ENCODE peak calls at places on chromosomes 1 and 21, in eight cellular contexts. Z is endothelial cell of umbilical vein, L is body of pancreas, A is HCT116, B is transverse colon, R is esophagus muscularis mucosa, U is right lobe of liver, V is ovary. D is an unnamed sample.
A peak's percentile ranks its signal among the peaks of the same experiment; 100 is the strongest.

GRCh38 chr1:201593200-201593828 is 54.4 kb downstream of the NAV1 start:
- DNase-seq in Z (peak; percentile 85), L (peak; percentile 34), A (no peak), B (peak; percentile 44), R (peak; percentile 94), U (no peak), V (no peak), D (no peak)

GRCh38 chr1:77281491-77282186 is at the start of gene AK5:
- DNase-seq in Z (peak; percentile 59), L (peak; percentile 32), A (no peak), B (no peak), R (no peak), U (peak; percentile 52), V (no peak), D (peak; percentile 7)

GRCh38 chr1:207941664-207942063 is 30.7 kb upstream of the CD34 start:
- DNase-seq in Z (peak; percentile 97), L (peak; percentile 58), A (no peak), B (peak; percentile 46), R (no peak), U (no peak), V (peak; percentile 91), D (no peak)

GRCh38 chr1:27658951-27659496 is 13.0 kb downstream of the IFI6 start:
- DNase-seq in Z (no peak), L (peak; percentile 12), A (no peak), B (peak; percentile 22), R (no peak), U (no peak), V (no peak), D (no peak)

GRCh38 chr1:43443197-43443946 is 10.4 kb downstream of the HYI start:
- DNase-seq in Z (no peak), L (no peak), A (no peak), B (peak; percentile 4), R (no peak), U (peak; percentile 36), V (no peak), D (no peak)

GRCh38 chr21:33206771-33207290 is 22.9 kb upstream of the IFNAR2 start:
- DNase-seq in Z (no peak), L (no peak), A (no peak), B (no peak), R (peak; percentile 68), U (no peak), V (no peak), D (no peak)

GRCh38 chr1:168509875-168510594 is 33.8 kb downstream of the XCL2 start:
- DNase-seq in Z (no peak), L (no peak), A (no peak), B (no peak), R (no peak), U (no peak), V (no peak), D (no peak)

GRCh38 chr1:64686828-64687724 is 57.8 kb upstream of the RAVER2 start:
- DNase-seq in Z (peak; percentile 88), L (peak; percentile 54), A (peak; percentile 43), B (peak; percentile 22), R (no peak), U (no peak), V (no peak), D (peak; percentile 16)

GRCh38 chr1:58941471-58942289 is 157.8 kb upstream of the JUN start:
- DNase-seq in Z (no peak), L (peak; percentile 59), A (no peak), B (no peak), R (no peak), U (no peak), V (no peak), D (no peak)

GRCh38 chr1:27525296-27526271 is 35.6 kb upstream of the WASF2 start:
- DNase-seq in Z (no peak), L (peak; percentile 55), A (no peak), B (peak; percentile 75), R (no peak), U (no peak), V (peak; percentile 82), D (no peak)

GRCh38 chr1:234721476-234722266 is 111.7 kb upstream of the IRF2BP2 start:
- DNase-seq in Z (peak; percentile 93), L (peak; percentile 65), A (no peak), B (peak; percentile 54), R (peak; percentile 94), U (no peak), V (peak; percentile 77), D (peak; percentile 62)

GRCh38 chr1:147337040-147337439 is 94.6 kb downstream of the CHD1L start:
- DNase-seq in Z (no peak), L (no peak), A (no peak), B (no peak), R (no peak), U (no peak), V (no peak), D (no peak)

GRCh38 chr1:174008979-174009378 is 13.2 kb downstream of the RC3H1 start:
- DNase-seq in Z (no peak), L (no peak), A (no peak), B (no peak), R (no peak), U (no peak), V (no peak), D (no peak)

GRCh38 chr1:93581917-93582850 is 99.5 kb downstream of the BCAR3 start:
- DNase-seq in Z (no peak), L (no peak), A (no peak), B (peak; percentile 68), R (no peak), U (no peak), V (no peak), D (no peak)

GRCh38 chr1:93588206-93588605 is 93.4 kb downstream of the BCAR3 start:
- DNase-seq in Z (peak; percentile 56), L (no peak), A (no peak), B (no peak), R (no peak), U (no peak), V (no peak), D (no peak)

GRCh38 chr1:93587354-93587753 is 94.3 kb downstream of the BCAR3 start:
- DNase-seq in Z (no peak), L (no peak), A (no peak), B (no peak), R (no peak), U (no peak), V (no peak), D (no peak)

GRCh38 chr1:93584238-93585003 is 97.2 kb downstream of the BCAR3 start:
- DNase-seq in Z (no peak), L (peak; percentile 33), A (no peak), B (no peak), R (no peak), U (no peak), V (no peak), D (peak; percentile 63)

DNA sequence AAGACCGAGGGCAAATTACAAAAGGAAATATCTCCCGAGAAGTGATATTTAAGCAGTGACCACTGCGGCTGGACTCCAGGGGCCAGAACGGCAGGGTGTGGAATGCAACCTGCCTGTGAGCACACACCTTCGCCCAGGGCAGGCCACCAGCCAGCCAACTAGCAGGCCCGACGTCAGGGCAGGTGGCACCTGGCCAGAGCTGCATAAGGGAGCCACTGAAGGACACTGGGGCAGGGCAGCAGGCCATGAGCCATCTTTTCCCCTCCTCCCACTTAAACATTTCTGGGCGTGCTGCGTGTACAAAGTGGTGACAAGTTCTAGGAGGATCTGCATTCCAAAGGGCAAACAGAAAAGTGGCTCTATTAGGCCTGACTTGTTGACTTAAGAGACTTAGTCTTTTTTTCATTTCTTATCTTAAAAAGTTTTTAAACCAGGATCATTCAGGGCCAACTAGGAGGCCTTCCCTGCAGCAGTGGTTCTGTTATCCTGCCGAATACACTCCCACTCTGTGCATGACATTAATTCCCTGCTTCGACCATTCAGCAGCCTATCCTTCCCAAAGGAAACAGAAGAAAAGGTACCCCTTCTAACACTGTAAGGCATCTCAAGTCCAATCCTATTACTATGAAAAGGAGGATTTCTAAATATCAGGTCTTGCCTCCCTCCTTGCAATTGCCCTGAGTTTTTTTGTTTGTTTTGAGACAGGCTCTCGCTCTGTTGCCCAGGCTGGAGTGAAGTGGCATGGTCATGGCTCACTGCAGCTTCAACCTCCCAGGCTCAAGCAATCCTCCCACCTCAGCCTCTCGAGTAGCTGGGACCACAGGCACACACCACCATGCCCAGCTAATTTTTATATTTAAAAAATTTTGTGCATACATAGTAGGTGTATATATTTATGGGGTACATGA is 96.3 kb downstream of the BCAR3 start:
- DNase-seq in Z (no peak), L (peak; percentile 100), A (no peak), B (peak; percentile 97), R (no peak), U (peak; percentile 99), V (peak; percentile 58), D (peak; percentile 97)
- H3K4me1 ChIP-seq in Z (peaks cover 25% of the 10 kb centered on the region), L (peaks cover 49% of the 10 kb centered on the region), A (no peaks in the 10 kb centered on the region), B (peaks cover 30% of the 10 kb centered on the region), R (peaks cover 22% of the 10 kb centered on the region), U (no peaks in the 10 kb centered on the region), V (no peaks in the 10 kb centered on the region), D (peaks cover 6% of the 10 kb centered on the region)

GRCh38 chr21:43733060-43733459 is 14.1 kb downstream of the PDXK start:
- DNase-seq in Z (no peak), L (no peak), A (no peak), B (no peak), R (no peak), U (no peak), V (no peak), D (no peak)
- H3K27ac ChIP-seq in Z (no peak overlapping the region), L (peak overlapping the region; percentile 69), A (no peak overlapping the region), B (peak overlapping the region; percentile 82), R (peak overlapping the region; percentile 82), U (no peak overlapping the region), V (no peak overlapping the region), D (no peak overlapping the region)

GRCh38 chr1:48332115-48332514 is 109.6 kb downstream of the SLC5A9 start:
- DNase-seq in Z (no peak), L (no peak), A (no peak), B (no peak), R (no peak), U (no peak), V (no peak), D (no peak)

GRCh38 chr1:48329905-48330304 is 107.4 kb downstream of the SLC5A9 start:
- DNase-seq in Z (no peak), L (no peak), A (no peak), B (no peak), R (no peak), U (no peak), V (no peak), D (no peak)

GRCh38 chr1:48329489-48329888 is 107.0 kb downstream of the SLC5A9 start:
- DNase-seq in Z (no peak), L (no peak), A (no peak), B (no peak), R (no peak), U (no peak), V (no peak), D (no peak)

GRCh38 chr1:48338257-48338656 is 115.7 kb downstream of the SLC5A9 start:
- DNase-seq in Z (no peak), L (no peak), A (no peak), B (no peak), R (no peak), U (no peak), V (no peak), D (no peak)

GRCh38 chr1:48333316-48333715 is 110.8 kb downstream of the SLC5A9 start:
- DNase-seq in Z (no peak), L (no peak), A (no peak), B (no peak), R (no peak), U (no peak), V (no peak), D (no peak)
- TF ChIP-seq POLR2A in Z (no peak), L (no peak), A (no peak), B (no peak), R (no peak), U (no peak), V (no peak), D (no peak)

DNA sequence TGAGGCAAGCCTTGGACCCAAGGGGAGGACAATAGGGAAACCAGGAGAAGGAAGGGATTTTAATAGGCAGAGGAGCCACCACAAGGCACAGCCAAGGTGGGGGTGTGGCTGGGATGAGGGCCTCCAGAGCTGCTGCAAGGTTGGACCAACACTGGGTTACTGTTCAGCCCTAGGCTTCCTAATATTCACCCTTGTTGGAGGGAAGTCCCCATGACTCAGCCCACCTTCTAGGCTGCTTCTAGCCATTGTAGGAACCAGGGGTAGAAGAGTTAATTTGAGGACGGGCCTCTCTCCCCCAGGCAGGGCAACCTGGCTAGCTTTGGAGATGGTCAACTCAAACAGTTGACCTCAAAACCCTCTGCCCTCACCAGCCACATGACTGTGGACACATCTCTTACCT is 59.5 kb downstream of the KCNN3 start:
- DNase-seq in Z (no peak), L (no peak), A (no peak), B (no peak), R (no peak), U (no peak), V (no peak), D (no peak)
- H3K4me1 ChIP-seq in Z (peaks cover 9% of the 10 kb centered on the region), L (no peaks in the 10 kb centered on the region), A (peaks cover 28% of the 10 kb centered on the region), B (no peaks in the 10 kb centered on the region), R (peaks cover 35% of the 10 kb centered on the region), U (no peaks in the 10 kb centered on the region), V (no peaks in the 10 kb centered on the region), D (peaks cover 8% of the 10 kb centered on the region)

D was measured in prostate gland.